ENCODE peak calls at places on chromosomes 2 and 18, in nine cellular contexts. G, L, E, H, K, P, O, Z and A are unnamed samples. For H3K4me1, the result is how much of the 10 kb centered on the place peaks cover.

GRCh38 chr18:68918216-68918615 is 120.3 kb downstream of the CCDC102B start:
- DNase-seq in L (no peak), K (no peak), E (no peak), G (no peak), O (no peak), P (no peak), Z (no peak), H (no peak), A (no peak)

GRCh38 chr2:67311536-67311935 is 85.6 kb upstream of the ETAA1 start:
- DNase-seq in O (no peak), L (no peak), P (no peak), E (no peak), K (no peak), G (no peak), Z (peak), H (no peak), A (no peak)

GRCh38 chr2:232315049-232315922 is 63.3 kb upstream of the ALPP start:
- DNase-seq in K (no peak), G (peak), Z (peak), H (peak), P (peak), O (peak), L (peak), E (peak), A (no peak)

GRCh38 chr2:129400825-129401224 is 578.6 kb upstream of the RAB6C start:
- DNase-seq in H (peak), P (no peak), Z (no peak), L (no peak), K (no peak), O (no peak), G (no peak), E (no peak), A (peak)

GRCh38 chr2:15769235-15769634 is 171.1 kb upstream of the MYCN start:
- DNase-seq in H (no peak), L (no peak), P (no peak), O (no peak), E (no peak), Z (no peak), K (no peak), G (no peak), A (no peak)

GRCh38 chr2:8819194-8819593 is 18.2 kb downstream of the KIDINS220 start:
- DNase-seq in Z (no peak), E (no peak), P (no peak), L (no peak), O (peak), K (no peak), G (no peak), H (no peak), A (no peak)

GRCh38 chr2:46029332-46029811 is 267.8 kb upstream of the EPAS1 start:
- DNase-seq in P (no peak), G (no peak), Z (peak), O (peak), K (peak), E (no peak), L (no peak), H (no peak), A (no peak)

GRCh38 chr2:115277366-115277765 is 834.9 kb downstream of the DPP10 start:
- DNase-seq in O (no peak), L (no peak), Z (no peak), H (no peak), K (no peak), E (no peak), G (no peak), P (no peak), A (no peak)

GRCh38 chr2:236614566-236614965 is 44.9 kb downstream of the ACKR3 start:
- DNase-seq in K (no peak), E (no peak), H (no peak), Z (no peak), P (no peak), L (no peak), O (no peak), G (no peak), A (no peak)

GRCh38 chr2:119702203-119702917 is 23.4 kb downstream of the TMEM177 start:
- DNase-seq in O (no peak), P (no peak), E (no peak), K (no peak), L (no peak), Z (no peak), G (no peak), H (no peak), A (no peak)
- H3K4me1 ChIP-seq in O (under half), P (under half), E (under half), K (under half), L (under half), Z (under half), G (under half), H (under half), A (under half)

GRCh38 chr2:103396152-103396551 is 634.3 kb downstream of the TMEM182 start:
- DNase-seq in O (no peak), K (no peak), H (peak), P (no peak), L (no peak), Z (no peak), E (no peak), G (no peak), A (no peak)
- H3K4me1 ChIP-seq in O (under half), K (under half), H (under half), P (under half), L (under half), Z (under half), E (under half), G (under half), A (under half)

GRCh38 chr2:216554755-216555154 is 56.1 kb downstream of the RPL37A start:
- DNase-seq in G (no peak), L (no peak), H (no peak), P (no peak), O (no peak), K (no peak), Z (no peak), E (peak), A (no peak)
- H3K4me1 ChIP-seq in G (under half), L (under half), H (under half), P (under half), O (under half), K (under half), Z (under half), E (under half), A (under half)

GRCh38 chr2:127651987-127652550 is 6.1 kb downstream of the GPR17 start:
- DNase-seq in P (no peak), L (no peak), K (no peak), Z (no peak), E (no peak), H (no peak), G (no peak), O (peak), A (no peak)
- H3K4me1 ChIP-seq in P (under half), L (under half), K (under half), Z (under half), E (under half), H (under half), G (under half), O (half or more), A (under half)

DNA sequence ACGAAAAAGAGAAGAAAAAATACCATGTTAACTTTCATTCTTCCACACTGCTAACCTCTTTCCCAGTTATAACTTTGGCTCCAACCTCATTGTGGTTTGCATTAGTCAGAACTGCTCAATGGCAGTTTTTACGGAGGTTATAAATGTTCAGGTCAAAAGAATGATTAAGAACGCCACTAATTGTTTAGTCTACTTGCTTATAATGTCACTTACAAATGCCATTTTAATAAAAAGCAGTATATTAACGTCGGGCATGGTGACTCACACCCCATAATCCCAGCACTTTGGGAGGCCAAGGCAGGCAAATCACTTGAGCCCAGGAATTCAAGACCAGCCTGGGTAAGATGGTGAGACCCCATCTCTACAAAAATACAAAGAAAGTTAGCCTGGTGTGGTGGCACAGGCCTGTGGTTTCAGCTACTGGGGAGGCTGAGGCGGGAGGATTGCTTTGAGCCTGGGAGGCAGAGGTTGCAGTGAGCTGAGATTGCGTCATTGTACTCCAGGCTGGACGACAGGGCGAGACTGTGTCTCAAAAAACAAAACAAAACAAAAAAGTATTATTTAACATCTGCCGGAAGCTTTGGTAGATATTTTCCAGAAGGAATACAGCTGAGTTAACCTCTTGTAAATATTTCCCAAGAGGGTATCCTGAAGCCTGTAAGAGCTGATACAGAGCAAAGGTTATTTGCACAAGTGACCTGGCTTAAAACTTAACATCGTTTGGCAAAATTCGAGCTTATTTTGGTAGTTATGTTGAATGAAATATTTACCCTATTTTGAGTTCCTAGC is 5.1 kb downstream of the AGPS start:
- DNase-seq in P (no peak), E (no peak), Z (peak), L (no peak), K (no peak), H (no peak), G (no peak), O (no peak), A (no peak)
- H3K4me1 ChIP-seq in P (under half), E (under half), Z (half or more), L (under half), K (under half), H (under half), G (under half), O (under half), A (under half)

GRCh38 chr2:73091164-73091563 is 19.7 kb upstream of the SFXN5 start:
- DNase-seq in G (no peak), Z (no peak), L (no peak), P (no peak), K (peak), H (peak), E (no peak), O (no peak), A (no peak)
- H3K4me1 ChIP-seq in G (under half), Z (under half), L (under half), P (under half), K (under half), H (under half), E (under half), O (under half), A (under half)

GRCh38 chr2:27756091-27756490 is 15.4 kb upstream of the MRPL33 start:
- DNase-seq in G (no peak), K (no peak), L (no peak), O (no peak), P (no peak), E (no peak), H (no peak), Z (no peak), A (no peak)
- H3K4me1 ChIP-seq in G (under half), K (under half), L (under half), O (under half), P (under half), E (under half), H (under half), Z (under half), A (under half)

DNA sequence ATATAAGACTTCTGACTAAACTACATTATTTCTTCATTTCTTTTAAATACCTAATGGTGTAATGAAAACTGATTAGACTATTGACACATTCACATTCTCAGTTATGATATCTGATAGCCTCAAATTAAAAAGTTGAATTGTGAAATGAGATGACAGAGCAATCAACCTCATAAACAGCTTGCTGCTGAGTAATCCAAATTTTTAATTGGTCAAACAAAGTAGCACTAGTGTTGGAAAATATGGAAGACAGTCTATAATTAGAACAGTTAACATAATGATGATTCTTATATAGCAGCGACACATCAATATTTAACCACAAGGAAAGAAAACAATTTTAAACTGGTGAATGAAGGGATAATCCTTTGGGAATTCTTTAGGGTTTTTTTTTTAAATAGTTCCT is 91.9 kb upstream of the LRP1B start:
- DNase-seq in H (no peak), P (no peak), Z (no peak), E (no peak), O (no peak), K (no peak), G (no peak), L (no peak), A (no peak)
- H3K4me1 ChIP-seq in H (under half), P (under half), Z (under half), E (under half), O (under half), K (under half), G (under half), L (under half), A (under half)